ENCODE peak calls at places on chromosomes 16 and 17, in four cellular contexts. One of them, this sample, is unnamed.

GRCh38 chr16:1297413-1297773 is 12.0 kb upstream of the UBE2I start:
- DNase-seq in T47D: no peak
- DNase-seq in kidney epithelial cell: no peak
- DNase-seq in CD4-positive, alpha-beta T cell: no peak
- DNase-seq in this sample: no peak

GRCh38 chr16:69105501-69106361 is at the start of gene HAS3:
- DNase-seq in T47D: peak
- DNase-seq in kidney epithelial cell: peak
- DNase-seq in CD4-positive, alpha-beta T cell: no peak
- DNase-seq in this sample: peak

GRCh38 chr16:19696312-19696711 is 21.7 kb downstream of the KNOP1 start:
- DNase-seq in T47D: peak
- DNase-seq in kidney epithelial cell: no peak
- DNase-seq in CD4-positive, alpha-beta T cell: peak
- DNase-seq in this sample: peak

GRCh38 chr17:40417258-40417608 is 463 bp downstream of the TOP2A start:
- DNase-seq in T47D: peak
- DNase-seq in kidney epithelial cell: no peak
- DNase-seq in CD4-positive, alpha-beta T cell: no peak
- DNase-seq in this sample: no peak

GRCh38 chr16:31331807-31332301 is 23.1 kb upstream of the ITGAX start:
- DNase-seq in T47D: no peak
- DNase-seq in kidney epithelial cell: no peak
- DNase-seq in CD4-positive, alpha-beta T cell: no peak
- DNase-seq in this sample: no peak

GRCh38 chr16:51556694-51557327 is 405.7 kb upstream of the SALL1 start:
- DNase-seq in T47D: peak
- DNase-seq in kidney epithelial cell: peak
- DNase-seq in CD4-positive, alpha-beta T cell: no peak
- DNase-seq in this sample: no peak

GRCh38 chr17:43530303-43531081 is 15.6 kb downstream of the ETV4 start:
- DNase-seq in T47D: peak
- DNase-seq in kidney epithelial cell: peak
- DNase-seq in CD4-positive, alpha-beta T cell: no peak
- DNase-seq in this sample: no peak

GRCh38 chr17:79202476-79202875 is 127.9 kb downstream of the ENGASE start:
- DNase-seq in T47D: no peak
- DNase-seq in kidney epithelial cell: no peak
- DNase-seq in CD4-positive, alpha-beta T cell: no peak
- DNase-seq in this sample: no peak

GRCh38 chr16:81261049-81261648 is 22.7 kb downstream of the BCO1 start:
- DNase-seq in T47D: peak
- DNase-seq in kidney epithelial cell: no peak
- DNase-seq in CD4-positive, alpha-beta T cell: no peak
- DNase-seq in this sample: peak

GRCh38 chr16:48948911-48949310 is 332.7 kb downstream of the CBLN1 start:
- DNase-seq in T47D: no peak
- DNase-seq in kidney epithelial cell: no peak
- DNase-seq in CD4-positive, alpha-beta T cell: no peak
- DNase-seq in this sample: no peak